ENCODE peak calls at places on chromosomes 6 and 20, in eight cellular contexts. A, B, P, F, M, V, E and H are unnamed samples.

GRCh38 chr20:2038161-2038560 is 44.3 kb upstream of the PDYN start:
- DNase-seq in A (no peak), B (no peak), P (no peak), F (no peak), M (no peak), V (no peak), E (no peak), H (no peak)

GRCh38 chr20:23541330-23541729 is 27.0 kb downstream of the CST9L start:
- DNase-seq in A (no peak), B (no peak), P (no peak), F (no peak), M (no peak), V (no peak), E (no peak), H (no peak)

GRCh38 chr6:136582702-136583471 is 32.7 kb upstream of the MAP7 start:
- DNase-seq in A (no peak), B (no peak), P (no peak), F (peak; percentile 94), M (no peak), V (no peak), E (peak; percentile 77), H (no peak)

GRCh38 chr6:42344756-42345155 is 107.0 kb downstream of the TRERF1 start:
- DNase-seq in A (no peak), B (no peak), P (no peak), F (peak; percentile 22), M (no peak), V (no peak), E (no peak), H (no peak)

GRCh38 chr20:37096415-37097039 is 730 bp upstream of the RBL1 start:
- DNase-seq in A (no peak), B (no peak), P (no peak), F (no peak), M (no peak), V (no peak), E (no peak), H (no peak)

GRCh38 chr6:18397701-18398100 is 10.6 kb downstream of the RNF144B start:
- DNase-seq in A (no peak), B (no peak), P (no peak), F (no peak), M (no peak), V (no peak), E (no peak), H (no peak)

GRCh38 chr20:6866741-6867140 is 99.3 kb downstream of the BMP2 start:
- DNase-seq in A (no peak), B (no peak), P (no peak), F (no peak), M (no peak), V (no peak), E (no peak), H (no peak)

GRCh38 chr6:116073765-116074450 is 13.2 kb upstream of the FRK start:
- DNase-seq in A (no peak), B (no peak), P (no peak), F (peak; percentile 87), M (no peak), V (no peak), E (peak; percentile 20), H (no peak)

GRCh38 chr6:125155344-125155743 is 1.8 kb downstream of the TPD52L1 start:
- DNase-seq in A (no peak), B (no peak), P (no peak), F (no peak), M (no peak), V (no peak), E (no peak), H (no peak)

GRCh38 chr6:132286298-132287019 is 114.8 kb downstream of the MOXD1 start:
- DNase-seq in A (no peak), B (no peak), P (no peak), F (no peak), M (no peak), V (peak; percentile 16), E (no peak), H (no peak)

GRCh38 chr6:2738373-2738979 is 12.2 kb downstream of the MYLK4 start:
- DNase-seq in A (peak; percentile 29), B (no peak), P (peak; percentile 54), F (peak; percentile 80), M (no peak), V (peak; percentile 25), E (peak; percentile 72), H (peak; percentile 71)

GRCh38 chr6:27161115-27161514 is 86.4 kb upstream of the PRSS16 start:
- DNase-seq in A (no peak), B (no peak), P (no peak), F (no peak), M (no peak), V (no peak), E (no peak), H (no peak)

GRCh38 chr20:14960837-14961236 is 623.4 kb upstream of the FLRT3 start:
- DNase-seq in A (no peak), B (no peak), P (no peak), F (no peak), M (no peak), V (no peak), E (no peak), H (no peak)

GRCh38 chr6:153058909-153059308 is 56.4 kb upstream of the MTRF1L start:
- DNase-seq in A (no peak), B (no peak), P (no peak), F (peak; percentile 4), M (no peak), V (no peak), E (no peak), H (no peak)

GRCh38 chr6:75280131-75280855 is 4.3 kb downstream of the TMEM30A start:
- DNase-seq in A (no peak), B (no peak), P (no peak), F (peak; percentile 45), M (no peak), V (no peak), E (no peak), H (no peak)

GRCh38 chr6:40715501-40716403 is 128.6 kb upstream of the LRFN2 start:
- DNase-seq in A (no peak), B (no peak), P (no peak), F (no peak), M (no peak), V (no peak), E (no peak), H (no peak)

GRCh38 chr6:36927114-36927513 is 27.4 kb upstream of the PI16 start:
- DNase-seq in A (no peak), B (no peak), P (no peak), F (no peak), M (no peak), V (no peak), E (no peak), H (no peak)

GRCh38 chr6:36925809-36926208 is 28.7 kb upstream of the PI16 start:
- DNase-seq in A (no peak), B (no peak), P (no peak), F (no peak), M (no peak), V (no peak), E (no peak), H (no peak)

GRCh38 chr6:36926711-36927110 is 27.8 kb upstream of the PI16 start:
- DNase-seq in A (no peak), B (no peak), P (no peak), F (no peak), M (no peak), V (no peak), E (no peak), H (no peak)

GRCh38 chr6:36924778-36925396 is 29.7 kb upstream of the PI16 start:
- DNase-seq in A (no peak), B (no peak), P (no peak), F (no peak), M (no peak), V (no peak), E (no peak), H (no peak)

DNA sequence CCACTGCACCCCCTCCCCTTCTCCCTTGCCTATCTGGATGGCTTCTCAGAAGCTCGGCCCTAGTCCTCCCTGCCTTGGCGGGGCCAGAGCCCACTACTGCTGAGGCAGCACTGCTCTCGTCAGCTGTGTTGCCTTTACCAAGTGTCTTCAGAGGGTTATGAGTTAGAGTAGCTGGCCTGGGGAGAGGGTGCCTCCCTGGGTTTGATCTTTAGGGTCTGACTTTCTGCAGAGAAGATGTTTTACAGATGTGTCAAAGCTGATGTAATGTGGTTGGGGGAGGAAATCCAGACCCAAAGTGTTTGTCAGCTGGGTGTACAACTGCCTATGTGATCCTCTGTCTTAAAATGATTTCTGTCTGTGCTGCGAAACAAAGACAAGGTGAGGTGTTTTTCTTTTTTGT is 30.4 kb upstream of the PI16 start:
- DNase-seq in A (no peak), B (no peak), P (no peak), F (peak; percentile 46), M (no peak), V (no peak), E (no peak), H (no peak)
- H3K36me3 ChIP-seq in A (peaks cover 67% of the 10 kb centered on the region), B (peaks cover 57% of the 10 kb centered on the region), P (peaks cover 71% of the 10 kb centered on the region), F (peaks cover 21% of the 10 kb centered on the region), M (peaks cover 8% of the 10 kb centered on the region), V (no peaks in the 10 kb centered on the region), E (peaks cover 7% of the 10 kb centered on the region), H (peaks cover 6% of the 10 kb centered on the region)

GRCh38 chr6:8969747-8970146 is 534.4 kb upstream of the SLC35B3 start:
- DNase-seq in A (no peak), B (no peak), P (no peak), F (no peak), M (no peak), V (no peak), E (no peak), H (no peak)

DNA sequence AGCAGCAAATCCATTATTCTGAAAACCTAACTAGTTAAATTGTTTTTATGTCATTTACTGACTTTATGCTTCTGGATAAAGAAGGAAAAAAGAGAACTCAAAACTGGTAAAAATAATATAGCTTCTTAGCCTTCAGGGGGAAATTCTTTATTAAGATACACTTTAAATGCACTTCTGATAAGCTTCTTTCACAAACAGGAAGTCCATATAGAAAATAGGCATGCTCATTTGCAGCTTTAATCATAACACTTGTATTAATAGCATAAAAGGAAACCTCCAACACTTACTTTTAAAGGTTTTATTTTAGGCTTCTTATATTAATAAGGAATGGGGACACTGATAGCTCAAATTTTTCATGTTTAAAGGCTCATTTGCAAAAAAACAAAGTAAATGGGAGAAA is 538.0 kb upstream of the SLC35B3 start:
- DNase-seq in A (no peak), B (no peak), P (no peak), F (no peak), M (no peak), V (no peak), E (no peak), H (no peak)
- H3K27me3 ChIP-seq in A (no peaks in the 10 kb centered on the region), B (no peaks in the 10 kb centered on the region), P (no peaks in the 10 kb centered on the region), F (no peaks in the 10 kb centered on the region), M (no peaks in the 10 kb centered on the region), V (no peaks in the 10 kb centered on the region), E (no peaks in the 10 kb centered on the region), H (no peaks in the 10 kb centered on the region)

DNA sequence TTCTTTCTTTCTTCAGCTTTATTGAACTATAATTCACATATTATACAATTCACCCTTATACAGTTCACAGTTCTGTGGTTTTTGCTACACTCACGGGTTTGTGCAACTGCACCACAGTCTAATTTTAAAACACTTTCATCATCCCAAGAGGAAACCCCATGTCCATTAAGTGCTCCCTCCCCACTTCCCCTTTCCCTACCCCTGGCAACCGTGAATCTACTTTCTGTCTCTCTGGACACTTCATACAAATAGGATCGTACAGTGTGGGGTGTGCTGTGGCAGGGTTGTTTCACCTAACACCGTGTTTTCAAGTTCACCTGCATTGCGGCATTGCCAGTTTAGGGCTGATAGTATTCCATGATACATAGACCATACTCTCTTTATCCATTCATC is 118.8 kb downstream of the PHACTR3 start:
- DNase-seq in A (no peak), B (no peak), P (peak; percentile 11), F (no peak), M (no peak), V (no peak), E (no peak), H (peak; percentile 8)
- TF ChIP-seq POLR2A in A (no peak), B (no peak), P (no peak), F (no peak), M (no peak), V (no peak), E (no peak), H (no peak)

GRCh38 chr6:73476722-73477121 is 15.2 kb downstream of the MTO1 start:
- DNase-seq in A (no peak), B (no peak), P (no peak), F (no peak), M (no peak), V (no peak), E (no peak), H (no peak)
- H3K36me3 ChIP-seq in A (peaks cover 97% of the 10 kb centered on the region), B (peaks cover 89% of the 10 kb centered on the region), P (peaks cover 100% of the 10 kb centered on the region), F (peaks cover 45% of the 10 kb centered on the region), M (peaks cover 41% of the 10 kb centered on the region), V (no peaks in the 10 kb centered on the region), E (peaks cover 13% of the 10 kb centered on the region), H (peaks cover 21% of the 10 kb centered on the region)